ENCODE peak calls at places on chromosomes 7 and 10, in four cellular contexts. N, P, Q and J are unnamed samples.

GRCh38 chr7:77455334-77455733 is 39.2 kb upstream of the GSAP start:
- DNase-seq in N (no peak), P (no peak), Q (no peak), J (no peak)

GRCh38 chr7:120215654-120216053 is 57.3 kb upstream of the KCND2 start:
- DNase-seq in N (no peak), P (no peak), Q (no peak), J (no peak)

GRCh38 chr10:86647773-86648705 is 6.3 kb upstream of the OPN4 start:
- DNase-seq in N (no peak), P (no peak), Q (no peak), J (no peak)

GRCh38 chr7:143978585-143978984 is 21.5 kb upstream of the OR6B1 start:
- DNase-seq in N (no peak), P (no peak), Q (no peak), J (no peak)

GRCh38 chr10:35369049-35369760 is 32.9 kb downstream of the CCNY start:
- DNase-seq in N (no peak), P (no peak), Q (no peak), J (no peak)

GRCh38 chr10:28728396-28728795 is 51.1 kb downstream of the BAMBI start:
- DNase-seq in N (no peak), P (no peak), Q (no peak), J (no peak)

GRCh38 chr7:100559127-100559526 is 14.6 kb downstream of the SAP25 start:
- DNase-seq in N (no peak), P (no peak), Q (no peak), J (no peak)

GRCh38 chr7:158238616-158239289 is 348.9 kb downstream of the PTPRN2 start:
- DNase-seq in N (peak; percentile 69), P (peak; percentile 1), Q (no peak), J (peak; percentile 8)

GRCh38 chr7:107404740-107405537 is 64.9 kb upstream of the GPR22 start:
- DNase-seq in N (no peak), P (no peak), Q (no peak), J (no peak)

GRCh38 chr7:28346972-28347371 is 65.3 kb upstream of the CREB5 start:
- DNase-seq in N (no peak), P (no peak), Q (no peak), J (no peak)

GRCh38 chr10:75426880-75427279 is 4.5 kb upstream of the LRMDA start:
- DNase-seq in N (no peak), P (no peak), Q (no peak), J (no peak)

GRCh38 chr7:158957921-158958471 is 101.6 kb downstream of the DYNC2I1 start:
- DNase-seq in N (no peak), P (no peak), Q (no peak), J (no peak)

GRCh38 chr7:16841681-16842080 is 36.9 kb upstream of the AGR2 start:
- DNase-seq in N (no peak), P (no peak), Q (no peak), J (no peak)

GRCh38 chr10:49761789-49762565 is at the start of gene OGDHL:
- DNase-seq in N (peak; percentile 81), P (peak; percentile 91), Q (peak; percentile 96), J (peak; percentile 88)

GRCh38 chr10:58189269-58189668 is 78.4 kb downstream of the IPMK start:
- DNase-seq in N (no peak), P (no peak), Q (peak; percentile 10), J (no peak)

GRCh38 chr10:99519690-99520039 is 13.1 kb upstream of the NKX2-3 start:
- DNase-seq in N (no peak), P (no peak), Q (no peak), J (no peak)

GRCh38 chr7:140235114-140235513 is 58.3 kb upstream of the KDM7A start:
- DNase-seq in N (no peak), P (no peak), Q (no peak), J (no peak)

GRCh38 chr7:116213361-116214155 is 3.2 kb downstream of the TES start:
- DNase-seq in N (no peak), P (no peak), Q (no peak), J (no peak)

GRCh38 chr7:2468227-2468626 is 8.0 kb downstream of the GRIFIN start:
- DNase-seq in N (no peak), P (no peak), Q (no peak), J (no peak)

GRCh38 chr10:62380002-62380401 is 5.8 kb downstream of the ZNF365 start:
- DNase-seq in N (no peak), P (no peak), Q (no peak), J (no peak)

GRCh38 chr7:87543623-87544022 is 57.1 kb downstream of the ABCB1 start:
- DNase-seq in N (no peak), P (no peak), Q (no peak), J (no peak)

GRCh38 chr7:30562498-30562897 is 32.2 kb upstream of the GARS1 start:
- DNase-seq in N (no peak), P (no peak), Q (no peak), J (no peak)
- TF ChIP-seq CTCF in N (no peak), P (no peak), Q (no peak), J (no peak)

DNA sequence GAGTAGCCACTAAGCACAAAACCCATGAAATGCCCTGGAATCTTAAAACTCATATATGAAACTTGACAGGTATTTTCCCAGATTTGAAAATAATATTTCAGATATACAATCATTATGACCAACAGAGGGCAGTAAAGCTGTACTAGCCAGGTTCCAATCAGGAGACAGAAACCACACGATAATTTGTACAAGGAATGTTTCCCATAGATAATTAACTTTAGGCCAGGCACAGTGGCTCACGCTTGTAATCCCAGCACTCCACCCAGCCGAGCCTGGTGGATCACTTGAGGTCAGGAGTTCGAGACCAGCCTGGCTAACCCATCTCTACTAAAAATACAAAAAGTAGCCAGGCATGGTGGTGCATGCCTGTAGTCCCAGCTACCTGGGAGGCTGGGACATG is 31.0 kb upstream of the NUB1 start:
- DNase-seq in N (no peak), P (no peak), Q (no peak), J (no peak)
- TF ChIP-seq CTCF in N (no peak), P (peak; percentile 24), Q (peak; percentile 13), J (peak; percentile 35)

GRCh38 chr7:102153586-102153948 is 133.1 kb upstream of the SH2B2 start:
- DNase-seq in N (no peak), P (no peak), Q (no peak), J (no peak)

GRCh38 chr7:102156867-102157266 is 129.8 kb upstream of the SH2B2 start:
- DNase-seq in N (no peak), P (no peak), Q (no peak), J (no peak)

GRCh38 chr7:102152672-102153585 is 133.7 kb upstream of the SH2B2 start:
- DNase-seq in N (no peak), P (no peak), Q (no peak), J (no peak)

GRCh38 chr7:102154425-102154824 is 132.2 kb upstream of the SH2B2 start:
- DNase-seq in N (no peak), P (no peak), Q (no peak), J (no peak)

GRCh38 chr7:102155821-102156441 is 130.7 kb upstream of the SH2B2 start:
- DNase-seq in N (no peak), P (no peak), Q (no peak), J (no peak)
- TF ChIP-seq CTCF in N (no peak), P (no peak), Q (no peak), J (no peak)

DNA sequence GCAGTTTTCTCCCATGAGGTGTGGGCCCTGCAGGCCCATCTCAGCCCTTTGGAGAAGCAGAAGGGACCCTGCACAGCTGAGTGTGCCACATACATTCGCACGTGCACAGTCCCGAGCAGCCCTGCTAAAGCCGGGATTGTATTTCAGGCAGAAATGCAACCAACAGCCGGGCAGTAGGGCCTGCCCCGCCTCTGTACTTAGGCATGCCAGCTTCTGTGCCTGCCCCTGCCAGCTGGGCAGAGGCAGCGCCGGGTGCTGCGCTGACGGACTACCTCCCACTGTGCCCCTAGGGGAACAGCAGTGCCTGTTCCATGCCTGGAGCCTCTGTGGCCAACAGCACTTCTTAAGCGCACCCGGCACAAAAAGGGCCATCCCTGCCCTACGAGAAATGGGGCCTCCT is 170.3 kb downstream of the NEURL1 start:
- DNase-seq in N (no peak), P (no peak), Q (no peak), J (no peak)
- TF ChIP-seq CTCF in N (no peak), P (no peak), Q (no peak), J (no peak)

GRCh38 chr7:123437447-123437995 is 96.9 kb downstream of the IQUB start:
- DNase-seq in N (no peak), P (no peak), Q (no peak), J (no peak)
- TF ChIP-seq CTCF in N (no peak), P (no peak), Q (no peak), J (no peak)

DNA sequence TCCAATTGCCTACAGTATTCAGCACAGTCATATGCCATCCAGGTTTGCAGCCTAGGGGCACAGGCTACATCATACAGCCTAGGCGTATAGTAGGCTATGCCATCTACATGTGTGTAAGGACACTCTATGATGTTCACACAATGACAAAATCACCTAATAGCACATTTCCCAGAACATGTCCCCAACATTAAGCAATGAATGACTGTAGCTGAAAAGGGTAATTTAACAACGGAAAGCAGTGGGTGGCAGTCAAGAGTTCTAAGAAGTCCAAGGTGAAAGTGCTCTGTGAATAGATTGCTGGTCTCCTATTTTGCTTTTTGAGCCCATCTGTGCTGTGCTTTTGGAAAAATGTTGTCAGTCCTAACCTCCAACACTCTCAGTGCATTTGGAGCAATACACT is 162.6 kb downstream of the KLF6 start:
- DNase-seq in N (no peak), P (no peak), Q (no peak), J (no peak)
- TF ChIP-seq CTCF in N (no peak), P (no peak), Q (no peak), J (peak; percentile 19)

DNA sequence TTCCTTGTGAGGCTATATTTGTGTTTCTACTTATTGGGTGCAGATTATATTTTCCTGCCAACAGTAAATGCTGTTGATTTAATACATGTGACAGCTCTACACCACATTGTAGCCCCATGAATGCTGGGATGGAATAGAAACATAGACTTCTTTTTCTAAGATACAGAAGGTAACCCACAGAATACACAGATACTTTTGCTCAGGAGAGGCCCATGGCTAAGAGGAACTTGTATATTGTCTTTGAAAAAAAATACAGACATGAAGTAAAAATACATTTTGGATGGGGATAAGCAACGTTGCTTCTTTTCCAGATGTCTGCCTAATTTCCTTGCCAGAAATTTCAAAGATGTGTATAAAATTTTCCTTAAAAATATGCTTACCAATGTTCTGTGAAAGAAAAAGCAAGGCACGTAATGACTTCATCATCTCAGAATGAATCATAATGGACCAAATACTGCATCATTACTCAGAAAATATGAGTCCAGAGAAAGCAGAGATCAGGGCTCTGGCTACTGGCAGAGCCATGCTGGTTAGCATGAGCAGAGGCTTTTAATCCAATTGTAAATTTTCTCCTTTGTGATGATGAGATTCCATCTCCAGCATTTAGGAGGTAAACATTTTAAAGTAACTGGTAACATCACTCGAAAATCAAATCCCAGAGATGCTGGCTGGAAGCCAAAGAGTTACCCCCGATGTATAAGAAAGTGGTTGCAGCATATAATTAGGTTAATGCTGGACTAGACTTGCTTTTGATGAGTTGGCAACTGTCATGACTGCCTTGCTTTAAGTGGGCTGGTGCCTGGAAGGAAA is 272.6 kb downstream of the SEMA3A start:
- DNase-seq in N (no peak), P (no peak), Q (no peak), J (peak; percentile 7)
- TF ChIP-seq CTCF in N (no peak), P (no peak), Q (no peak), J (no peak)

GRCh38 chr7:75962607-75963382 is 31.6 kb downstream of the TMEM120A start:
- DNase-seq in N (peak; percentile 80), P (no peak), Q (no peak), J (no peak)

GRCh38 chr7:75960372-75960771 is 34.0 kb downstream of the TMEM120A start:
- DNase-seq in N (no peak), P (no peak), Q (no peak), J (no peak)

GRCh38 chr7:75958802-75959543 is 35.4 kb downstream of the TMEM120A start:
- DNase-seq in N (no peak), P (no peak), Q (no peak), J (no peak)

GRCh38 chr7:75963383-75963995 is 30.9 kb downstream of the TMEM120A start:
- DNase-seq in N (no peak), P (no peak), Q (no peak), J (no peak)

GRCh38 chr7:75961194-75961593 is 33.2 kb downstream of the TMEM120A start:
- DNase-seq in N (no peak), P (no peak), Q (no peak), J (no peak)
- TF ChIP-seq CTCF in N (no peak), P (no peak), Q (no peak), J (peak; percentile 15)